ENCODE peak calls at places on chromosomes 12 and 14, in four cellular contexts. I, W, G and M are unnamed samples.

GRCh38 chr12:6979021-6979420 is 8.3 kb downstream of the EMG1 start:
- DNase-seq in I (no peak), W (no peak), G (no peak), M (no peak)

GRCh38 chr12:51971679-51972423 is 20.4 kb downstream of the ACVR1B start:
- DNase-seq in I (no peak), W (no peak), G (no peak), M (no peak)

GRCh38 chr12:30450226-30450625 is 245.4 kb downstream of the IPO8 start:
- DNase-seq in I (no peak), W (no peak), G (no peak), M (no peak)

GRCh38 chr12:119809023-119809422 is 68.1 kb downstream of the CIT start:
- DNase-seq in I (no peak), W (no peak), G (no peak), M (no peak)

GRCh38 chr14:33030406-33030805 is 91.7 kb downstream of the NPAS3 start:
- DNase-seq in I (no peak), W (no peak), G (no peak), M (no peak)

GRCh38 chr12:44224399-44224798 is 388.5 kb downstream of the TMEM117 start:
- DNase-seq in I (no peak), W (no peak), G (no peak), M (no peak)

GRCh38 chr14:56491299-56492285 is 88.0 kb upstream of the TMEM260 start:
- DNase-seq in I (peak), W (peak), G (peak), M (peak)

GRCh38 chr12:111440152-111440551 is 34.4 kb downstream of the SH2B3 start:
- DNase-seq in I (no peak), W (no peak), G (no peak), M (no peak)

GRCh38 chr12:47277071-47277408 is 197.3 kb upstream of the AMIGO2 start:
- DNase-seq in I (no peak), W (no peak), G (no peak), M (no peak)

GRCh38 chr12:8780389-8780788 is 42.0 kb upstream of the A2ML1 start:
- DNase-seq in I (no peak), W (peak), G (peak), M (peak)

GRCh38 chr14:51780741-51781140 is 79.7 kb upstream of the GNG2 start:
- DNase-seq in I (no peak), W (no peak), G (no peak), M (no peak)

GRCh38 chr12:21521541-21521940 is 4.6 kb upstream of the SPX start:
- DNase-seq in I (no peak), W (no peak), G (no peak), M (no peak)

GRCh38 chr14:95527392-95528002 is 7.4 kb upstream of the GLRX5 start:
- DNase-seq in I (no peak), W (no peak), G (peak), M (no peak)

GRCh38 chr12:48118491-48118890 is 673 bp upstream of the PFKM start:
- DNase-seq in I (no peak), W (peak), G (no peak), M (peak)

GRCh38 chr14:71143391-71144290 is 236.4 kb downstream of the PCNX1 start:
- DNase-seq in I (no peak), W (peak), G (peak), M (no peak)

GRCh38 chr12:22415342-22416309 is 81.1 kb upstream of the ST8SIA1 start:
- DNase-seq in I (no peak), W (no peak), G (no peak), M (no peak)

GRCh38 chr14:105474478-105475268 is at the start of gene CRIP2:
- DNase-seq in I (no peak), W (peak), G (no peak), M (peak)

GRCh38 chr12:19288603-19289244 is 150.6 kb upstream of the AEBP2 start:
- DNase-seq in I (no peak), W (peak), G (peak), M (peak)

GRCh38 chr14:61343991-61344405 is 22.6 kb downstream of the PRKCH start:
- DNase-seq in I (no peak), W (no peak), G (no peak), M (no peak)

GRCh38 chr12:25518512-25518911 is 34.6 kb downstream of the LMNTD1 start:
- DNase-seq in I (peak), W (no peak), G (no peak), M (no peak)

GRCh38 chr14:98937712-98938505 is 334.1 kb downstream of the BCL11B start:
- DNase-seq in I (no peak), W (no peak), G (no peak), M (no peak)

GRCh38 chr14:37903561-37904191 is 304.0 kb upstream of the SSTR1 start:
- DNase-seq in I (no peak), W (peak), G (peak), M (peak)

GRCh38 chr12:68780731-68781130 is 27.2 kb upstream of the MDM2 start:
- DNase-seq in I (no peak), W (no peak), G (no peak), M (no peak)

GRCh38 chr12:11822071-11822818 is 172.8 kb downstream of the ETV6 start:
- DNase-seq in I (peak), W (no peak), G (no peak), M (no peak)

GRCh38 chr14:36221097-36221496 is 44.6 kb upstream of the PTCSC3 start:
- DNase-seq in I (no peak), W (no peak), G (no peak), M (no peak)

GRCh38 chr12:15627995-15628945 is 160.9 kb downstream of the EPS8 start:
- DNase-seq in I (no peak), W (no peak), G (peak), M (no peak)

GRCh38 chr12:31485570-31485969 is 105.4 kb downstream of the DENND5B start:
- DNase-seq in I (no peak), W (no peak), G (no peak), M (no peak)

GRCh38 chr12:90543393-90543792 is 411.6 kb downstream of the CCER1 start:
- DNase-seq in I (no peak), W (no peak), G (no peak), M (no peak)

GRCh38 chr14:99236386-99237133 is 35.4 kb downstream of the BCL11B start:
- DNase-seq in I (no peak), W (no peak), G (no peak), M (no peak)

GRCh38 chr12:50019524-50019923 is 5.8 kb downstream of the RACGAP1 start:
- DNase-seq in I (no peak), W (no peak), G (no peak), M (no peak)

GRCh38 chr12:50018968-50019367 is 6.3 kb downstream of the RACGAP1 start:
- DNase-seq in I (no peak), W (no peak), G (no peak), M (no peak)

GRCh38 chr12:50014342-50014741 is 11.0 kb downstream of the RACGAP1 start:
- DNase-seq in I (no peak), W (no peak), G (no peak), M (no peak)

GRCh38 chr12:50017653-50018052 is 7.6 kb downstream of the RACGAP1 start:
- DNase-seq in I (no peak), W (no peak), G (no peak), M (no peak)

GRCh38 chr12:50017047-50017446 is 8.2 kb downstream of the RACGAP1 start:
- DNase-seq in I (no peak), W (no peak), G (no peak), M (no peak)
- TF ChIP-seq FOXK2 in I (no peak), W (no peak), G (no peak), M (no peak)

GRCh38 chr12:78402366-78403134 is 462.0 kb upstream of the SYT1 start:
- DNase-seq in I (no peak), W (no peak), G (no peak), M (no peak)

GRCh38 chr12:78406213-78406612 is 458.4 kb upstream of the SYT1 start:
- DNase-seq in I (no peak), W (no peak), G (no peak), M (no peak)

GRCh38 chr12:78406776-78407335 is 457.7 kb upstream of the SYT1 start:
- DNase-seq in I (peak), W (no peak), G (no peak), M (no peak)

GRCh38 chr12:78403681-78404080 is 460.9 kb upstream of the SYT1 start:
- DNase-seq in I (no peak), W (no peak), G (no peak), M (no peak)

DNA sequence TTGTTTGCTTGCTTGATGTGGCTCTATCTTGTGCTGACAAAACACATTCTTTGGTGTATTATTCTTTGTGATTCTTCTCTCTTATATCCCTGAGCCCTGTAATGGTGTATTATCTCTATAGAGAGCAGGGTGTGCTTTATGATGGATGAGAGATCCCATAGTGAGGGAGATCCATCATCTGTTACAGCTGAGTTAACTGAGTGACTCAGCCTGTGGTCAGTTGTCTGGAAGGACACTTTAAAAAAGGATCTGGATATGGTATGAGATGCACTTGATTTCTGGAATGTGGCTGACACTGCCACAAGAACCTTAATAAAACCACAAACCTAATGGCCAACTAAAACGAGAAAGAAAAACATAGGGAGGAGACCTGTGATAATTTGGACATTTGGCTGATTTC is 461.4 kb upstream of the SYT1 start:
- DNase-seq in I (no peak), W (no peak), G (no peak), M (no peak)
- TF ChIP-seq FOXK2 in I (no peak), W (no peak), G (no peak), M (no peak)

GRCh38 chr14:50303744-50304471 is 8.1 kb downstream of the L2HGDH start:
- DNase-seq in I (no peak), W (no peak), G (peak), M (no peak)
- TF ChIP-seq FOXK2 in I (no peak), W (no peak), G (no peak), M (no peak)

DNA sequence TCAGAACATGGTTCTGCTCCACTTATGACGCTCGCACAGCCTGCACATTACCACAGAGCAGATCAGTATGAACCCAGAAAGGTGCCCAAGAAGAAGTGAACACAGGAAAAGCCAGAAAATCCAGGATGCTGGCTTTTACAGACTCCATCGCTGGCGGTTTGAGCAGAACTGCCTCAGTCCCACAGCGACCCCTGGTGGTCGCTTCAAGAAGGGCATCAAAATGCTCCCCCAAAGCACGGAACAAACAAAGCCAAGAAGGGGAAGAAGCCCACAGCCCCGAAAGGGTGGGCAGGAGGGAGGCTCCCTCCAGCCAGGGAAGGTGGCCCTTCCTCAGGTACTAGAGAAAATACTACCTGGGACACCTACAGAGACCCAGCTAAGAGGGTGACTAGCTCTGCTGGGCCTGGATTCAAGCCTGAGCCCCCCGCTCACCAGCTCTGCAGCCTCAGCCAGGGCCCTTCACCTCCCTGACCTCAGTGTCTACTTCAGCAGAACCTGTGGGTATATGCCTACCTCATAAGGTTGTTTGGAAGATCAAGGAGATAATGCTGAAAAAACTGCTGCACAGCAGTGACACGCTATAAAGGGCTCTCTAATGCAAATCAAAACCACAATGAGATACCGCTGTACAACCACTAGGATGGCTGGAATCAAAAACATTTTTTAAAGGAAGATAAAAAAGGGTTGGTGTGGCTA is 98.1 kb downstream of the NCOR2 start:
- DNase-seq in I (no peak), W (peak), G (no peak), M (peak)
- TF ChIP-seq FOXK2 in I (no peak), W (no peak), G (no peak), M (no peak)

GRCh38 chr12:1588574-1588944 is 5.8 kb downstream of the FBXL14 start:
- DNase-seq in I (no peak), W (no peak), G (no peak), M (no peak)
- TF ChIP-seq FOXK2 in I (no peak), W (no peak), G (no peak), M (no peak)

GRCh38 chr14:64632056-64632455 is 72.2 kb upstream of the PLEKHG3 start:
- DNase-seq in I (no peak), W (no peak), G (no peak), M (no peak)
- TF ChIP-seq FOXK2 in I (no peak), W (no peak), G (no peak), M (no peak)